ENCODE peak calls at places on chromosomes 5 and 9, in nine cellular contexts. H, X, T, B, P, O, J, Y and V are unnamed samples.

GRCh38 chr5:92371889-92372235 is 988.7 kb upstream of the ARRDC3 start:
- DNase-seq in Y (no peak), B (no peak), O (no peak), T (no peak), J (no peak), H (no peak), X (no peak), P (no peak), V (no peak)

GRCh38 chr5:82155305-82155704 is 122.8 kb downstream of the RPS23 start:
- DNase-seq in X (no peak), T (no peak), Y (no peak), O (no peak), H (no peak), P (no peak), J (no peak), B (no peak), V (no peak)

GRCh38 chr5:136808756-136809155 is 443.4 kb upstream of the TRPC7 start:
- DNase-seq in P (no peak), X (no peak), Y (no peak), J (no peak), B (no peak), T (no peak), O (no peak), H (no peak), V (no peak)

GRCh38 chr5:176589039-176589769 is 20.8 kb downstream of the GPRIN1 start:
- DNase-seq in Y (no peak), X (no peak), B (no peak), T (no peak), P (no peak), H (no peak), O (no peak), J (no peak), V (no peak)

GRCh38 chr5:1110930-1111726 is 735 bp downstream of the SLC12A7 start:
- DNase-seq in P (no peak), Y (no peak), B (peak), H (peak), X (no peak), J (no peak), T (peak), O (peak), V (no peak)

GRCh38 chr9:35605336-35606137 is 475 bp downstream of the TESK1 start:
- DNase-seq in P (peak), X (peak), O (peak), B (peak), H (peak), J (no peak), Y (no peak), T (peak), V (no peak)

GRCh38 chr9:37324691-37325490 is 97.6 kb upstream of the GRHPR start:
- DNase-seq in P (no peak), T (no peak), Y (no peak), B (no peak), J (no peak), O (no peak), H (peak), X (no peak), V (no peak)

GRCh38 chr5:125348936-125349335 is 602.5 kb upstream of the ZNF608 start:
- DNase-seq in Y (no peak), B (no peak), J (no peak), O (no peak), P (no peak), X (no peak), T (no peak), H (no peak), V (no peak)

GRCh38 chr5:10199700-10200099 is 50.0 kb downstream of the ATPSCKMT start:
- DNase-seq in Y (no peak), H (no peak), P (no peak), B (no peak), O (no peak), X (no peak), J (no peak), T (no peak), V (no peak)

GRCh38 chr5:135242021-135242480 is 157.0 kb downstream of the MACROH2A1 start:
- DNase-seq in X (peak), T (no peak), Y (no peak), P (no peak), H (no peak), J (no peak), O (peak), B (no peak), V (no peak)